ENCODE peak calls at places on chromosome 10, in four cellular contexts. T, B, X and I are unnamed samples.

GRCh38 chr10:132397036-132397541 is at the start of gene PWWP2B:
- DNase-seq in B (peak; percentile 70), T (peak; percentile 23), X (no peak), I (no peak)

GRCh38 chr10:17101257-17101909 is 28.2 kb downstream of the CUBN start:
- DNase-seq in X (no peak), T (no peak), B (no peak), I (no peak)

GRCh38 chr10:88313897-88314296 is 269.2 kb downstream of the RNLS start:
- DNase-seq in B (no peak), X (no peak), T (no peak), I (no peak)

GRCh38 chr10:100186813-100187212 is 984 bp upstream of the ERLIN1 start:
- DNase-seq in T (peak; percentile 51), B (no peak), X (no peak), I (peak; percentile 28)

GRCh38 chr10:131676971-131677421 is 223.8 kb upstream of the PPP2R2D start:
- DNase-seq in B (no peak), T (no peak), X (no peak), I (no peak)

GRCh38 chr10:58782876-58783859 is 270.5 kb downstream of the BICC1 start:
- DNase-seq in B (peak; percentile 70), T (no peak), X (no peak), I (peak; percentile 72)

GRCh38 chr10:103528551-103528950 is 35.0 kb downstream of the NEURL1 start:
- DNase-seq in X (no peak), B (no peak), T (no peak), I (no peak)

GRCh38 chr10:102814873-102815661 is 22.1 kb downstream of the CYP17A1 start:
- DNase-seq in T (no peak), X (no peak), B (peak; percentile 80), I (no peak)

GRCh38 chr10:46992794-46993552 is 81.7 kb downstream of the PTPN20 start:
- DNase-seq in T (peak; percentile 19), B (peak; percentile 15), X (no peak), I (peak; percentile 48)

GRCh38 chr10:121838931-121839330 is 88.9 kb downstream of the ATE1 start:
- DNase-seq in T (no peak), B (no peak), X (peak; percentile 41), I (no peak)

GRCh38 chr10:131838921-131839320 is 61.9 kb upstream of the PPP2R2D start:
- DNase-seq in X (no peak), B (no peak), T (no peak), I (no peak)

GRCh38 chr10:33025910-33026309 is 67.9 kb upstream of the ITGB1 start:
- DNase-seq in T (no peak), B (no peak), X (no peak), I (no peak)

GRCh38 chr10:127699311-127699710 is 37.7 kb upstream of the FOXI2 start:
- DNase-seq in B (no peak), T (no peak), X (no peak), I (no peak)

GRCh38 chr10:20891338-20891714 is 5.8 kb downstream of the NEBL start:
- DNase-seq in B (no peak), X (no peak), T (no peak), I (peak; percentile 33)

GRCh38 chr10:82572686-82573226 is 697.8 kb downstream of the NRG3 start:
- DNase-seq in B (no peak), X (no peak), T (no peak), I (no peak)

GRCh38 chr10:32298066-32298812 is 48.7 kb downstream of the EPC1 start:
- DNase-seq in T (no peak), X (no peak), B (no peak), I (peak; percentile 65)

GRCh38 chr10:125257521-125258105 is 97.2 kb upstream of the CTBP2 start:
- DNase-seq in B (no peak), X (no peak), T (no peak), I (no peak)

GRCh38 chr10:25748509-25748908 is 185.5 kb upstream of the MYO3A start:
- DNase-seq in T (no peak), B (no peak), X (no peak), I (no peak)

GRCh38 chr10:42952358-42952757 is 124.5 kb upstream of the RET start:
- DNase-seq in B (peak; percentile 50), X (no peak), T (no peak), I (no peak)

GRCh38 chr10:91528080-91528479 is 104.8 kb downstream of the PPP1R3C start:
- DNase-seq in B (no peak), X (no peak), T (no peak), I (no peak)

GRCh38 chr10:80487791-80488538 is 33.9 kb downstream of the TSPAN14 start:
- DNase-seq in X (peak; percentile 85), T (no peak), B (peak; percentile 39), I (no peak)

GRCh38 chr10:127150136-127150535 is 46.3 kb downstream of the INSYN2A start:
- DNase-seq in X (no peak), T (no peak), B (no peak), I (peak; percentile 69)

GRCh38 chr10:38094923-38095574 is 912 bp downstream of the ZNF37A start:
- DNase-seq in X (no peak), B (no peak), T (peak; percentile 11), I (no peak)

GRCh38 chr10:13681095-13681494 is 94.3 kb downstream of the PRPF18 start:
- DNase-seq in X (no peak), T (no peak), B (no peak), I (no peak)

GRCh38 chr10:5525581-5526271 is 965 bp downstream of the CALML3 start:
- DNase-seq in B (no peak), T (no peak), X (no peak), I (no peak)

GRCh38 chr10:133031541-133032125 is 56.1 kb upstream of the ADGRA1 start:
- DNase-seq in B (no peak), T (no peak), X (no peak), I (no peak)

GRCh38 chr10:58414270-58415041 is 29.2 kb downstream of the TFAM start:
- DNase-seq in T (no peak), X (no peak), B (no peak), I (peak; percentile 61)

GRCh38 chr10:80769700-80770160 is 232.0 kb downstream of the SH2D4B start:
- DNase-seq in X (no peak), B (no peak), T (no peak), I (no peak)

GRCh38 chr10:81403451-81403850 is 471.5 kb upstream of the NRG3 start:
- DNase-seq in B (no peak), X (no peak), T (no peak), I (no peak)

GRCh38 chr10:69703766-69704191 is 73.7 kb downstream of the FAM241B start:
- DNase-seq in B (no peak), X (peak; percentile 38), T (no peak), I (peak; percentile 85)

GRCh38 chr10:13905281-13905680 is 318.5 kb downstream of the PRPF18 start:
- DNase-seq in X (no peak), T (no peak), B (no peak), I (no peak)

GRCh38 chr10:86225098-86225782 is 141.4 kb downstream of the GRID1 start:
- DNase-seq in B (no peak), T (no peak), X (no peak), I (peak; percentile 6)

GRCh38 chr10:109987413-109987812 is 20.4 kb upstream of the ADD3 start:
- DNase-seq in X (no peak), B (no peak), T (no peak), I (peak; percentile 66)

GRCh38 chr10:97543025-97543546 is 29.5 kb upstream of the ANKRD2 start:
- DNase-seq in T (no peak), B (peak; percentile 75), X (peak; percentile 77), I (peak; percentile 97)

GRCh38 chr10:34286136-34286739 is 528.9 kb downstream of the PARD3 start:
- DNase-seq in T (no peak), B (no peak), X (no peak), I (peak; percentile 62)

GRCh38 chr10:32050145-32050544 is 6.1 kb downstream of the KIF5B start:
- DNase-seq in T (no peak), X (no peak), B (no peak), I (no peak)

GRCh38 chr10:15293862-15294835 is 76.9 kb downstream of the FAM171A1 start:
- DNase-seq in X (no peak), T (no peak), B (no peak), I (peak; percentile 59)

GRCh38 chr10:61164458-61165160 is 220.6 kb upstream of the RHOBTB1 start:
- DNase-seq in T (no peak), B (peak; percentile 15), X (peak; percentile 1), I (peak; percentile 6)

GRCh38 chr10:61169294-61169693 is 225.3 kb upstream of the RHOBTB1 start:
- DNase-seq in X (no peak), B (no peak), T (no peak), I (no peak)

GRCh38 chr10:61166489-61166888 is 222.5 kb upstream of the RHOBTB1 start:
- DNase-seq in T (no peak), X (no peak), B (no peak), I (no peak)

GRCh38 chr10:61163403-61163802 is 219.4 kb upstream of the RHOBTB1 start:
- DNase-seq in B (no peak), T (no peak), X (no peak), I (no peak)

GRCh38 chr10:61166065-61166464 is 222.1 kb upstream of the RHOBTB1 start:
- DNase-seq in T (no peak), B (no peak), X (no peak), I (no peak)
- TF ChIP-seq CTCF in T (no peak), B (no peak), X (no peak), I (no peak)

DNA sequence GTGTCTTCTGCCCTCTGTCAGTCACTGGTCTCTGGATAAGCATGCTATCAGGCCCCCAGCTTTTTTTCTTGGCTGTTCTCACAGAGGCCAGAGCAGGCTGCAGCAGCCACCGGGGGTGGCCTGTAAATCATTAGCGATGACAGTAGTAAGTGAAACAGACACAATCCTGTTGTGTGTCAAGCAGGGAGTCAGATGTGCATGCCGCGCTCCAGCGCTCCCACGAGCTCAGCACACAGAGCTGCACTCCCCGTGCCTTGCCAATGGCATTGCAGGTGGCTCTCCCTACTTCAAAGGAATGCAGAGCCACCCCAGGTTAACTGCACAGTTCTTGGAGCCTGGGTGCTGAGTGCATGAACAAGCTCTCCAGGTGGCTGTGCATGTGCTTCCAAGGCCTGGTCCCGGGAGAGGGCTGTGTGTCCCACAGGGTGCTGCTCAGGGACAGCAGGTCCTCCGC is 226.1 kb downstream of the GLRX3 start:
- DNase-seq in T (no peak), X (no peak), B (peak; percentile 48), I (no peak)
- TF ChIP-seq CTCF in T (no peak), X (no peak), B (no peak), I (no peak)

GRCh38 chr10:129332476-129332875 is 134.6 kb upstream of the MGMT start:
- DNase-seq in B (no peak), X (no peak), T (peak; percentile 35), I (no peak)
- TF ChIP-seq CTCF in B (peak; percentile 62), X (peak; percentile 1), T (peak; percentile 85), I (no peak)

DNA sequence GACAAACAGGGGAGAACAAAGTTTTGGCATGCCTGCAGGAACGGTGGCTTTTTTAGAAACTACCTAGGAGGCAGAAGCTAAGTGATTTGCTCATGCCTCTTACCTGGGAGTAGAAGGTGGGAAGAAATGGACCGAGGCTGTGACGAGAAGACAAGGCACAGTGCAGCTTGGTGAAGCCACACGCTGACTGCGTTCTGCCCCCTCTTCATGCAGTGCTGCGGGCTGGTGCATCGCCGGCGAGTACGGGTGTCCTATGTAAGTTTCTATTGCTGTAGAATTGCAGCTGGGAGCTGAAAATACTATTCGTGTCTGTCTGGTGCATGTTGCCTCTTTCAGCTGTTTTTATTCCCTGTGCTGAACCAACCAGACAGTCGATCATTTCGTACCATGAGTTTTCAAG is 120.8 kb downstream of the CACNB2 start:
- DNase-seq in X (no peak), T (no peak), B (no peak), I (no peak)
- TF ChIP-seq CTCF in X (no peak), T (no peak), B (no peak), I (no peak)